ENCODE peak calls at places on chromosomes 1 and 21, in five cellular contexts. E is left lung, Y is GM23248, M is tibial artery, T is astrocyte. P is an unnamed sample.

GRCh38 chr1:31778763-31779488 is 14.8 kb upstream of the ADGRB2 start:
- DNase-seq in E (no peak), Y (no peak), M (no peak), T (no peak), P (no peak)

GRCh38 chr1:211897011-211897410 is 66.4 kb upstream of the LPGAT1 start:
- DNase-seq in E (no peak), Y (no peak), M (no peak), T (no peak), P (no peak)

GRCh38 chr1:55216078-55216477 is 914 bp upstream of the USP24 start:
- DNase-seq in E (no peak), Y (no peak), M (no peak), T (no peak), P (no peak)

GRCh38 chr1:54645806-54646676 is 4.5 kb downstream of the MROH7 start:
- DNase-seq in E (no peak), Y (no peak), M (peak; percentile 90), T (no peak), P (peak; percentile 84)

GRCh38 chr1:48916121-48917069 is 139.7 kb upstream of the BEND5 start:
- DNase-seq in E (no peak), Y (peak; percentile 81), M (no peak), T (peak; percentile 65), P (no peak)

GRCh38 chr1:4690951-4691675 is 36.7 kb downstream of the AJAP1 start:
- DNase-seq in E (no peak), Y (peak; percentile 13), M (no peak), T (peak; percentile 27), P (no peak)

GRCh38 chr1:93784538-93784937 is 94.5 kb downstream of the DNTTIP2 start:
- DNase-seq in E (no peak), Y (no peak), M (no peak), T (no peak), P (no peak)

GRCh38 chr1:1327291-1327690 is 2.7 kb downstream of the CPTP start:
- DNase-seq in E (no peak), Y (no peak), M (no peak), T (no peak), P (no peak)

GRCh38 chr1:226600254-226600653 is 51.7 kb downstream of the STUM start:
- DNase-seq in E (no peak), Y (no peak), M (no peak), T (no peak), P (peak; percentile 21)

GRCh38 chr21:41615613-41616012 is 107.7 kb upstream of the TMPRSS2 start:
- DNase-seq in E (no peak), Y (peak; percentile 98), M (no peak), T (peak; percentile 99), P (no peak)

GRCh38 chr1:43904660-43905551 is 28.7 kb upstream of the ARTN start:
- DNase-seq in E (no peak), Y (no peak), M (no peak), T (no peak), P (no peak)

GRCh38 chr1:118119111-118119510 is 65.9 kb downstream of the SPAG17 start:
- DNase-seq in E (no peak), Y (no peak), M (no peak), T (no peak), P (no peak)

GRCh38 chr1:180598333-180598979 is 33.4 kb upstream of the XPR1 start:
- DNase-seq in E (no peak), Y (no peak), M (no peak), T (no peak), P (no peak)

GRCh38 chr1:53842347-53842746 is 4.3 kb upstream of the NDC1 start:
- DNase-seq in E (no peak), Y (no peak), M (no peak), T (no peak), P (no peak)

GRCh38 chr1:42957229-42957879 is 1.3 kb downstream of the SLC2A1 start:
- DNase-seq in E (no peak), Y (no peak), M (no peak), T (no peak), P (no peak)

GRCh38 chr1:243323481-243323880 is 67.6 kb downstream of the SDCCAG8 start:
- DNase-seq in E (no peak), Y (no peak), M (no peak), T (no peak), P (no peak)

GRCh38 chr21:33121715-33122475 is 52.0 kb downstream of the OLIG1 start:
- DNase-seq in E (no peak), Y (peak; percentile 12), M (no peak), T (peak; percentile 19), P (no peak)

GRCh38 chr1:41975850-41976569 is 57.3 kb upstream of the HIVEP3 start:
- DNase-seq in E (no peak), Y (no peak), M (no peak), T (no peak), P (no peak)

GRCh38 chr1:76867342-76868130 is at the start of gene ST6GALNAC5:
- DNase-seq in E (peak; percentile 33), Y (peak; percentile 66), M (no peak), T (no peak), P (peak; percentile 80)

GRCh38 chr21:17765207-17765606 is 53.9 kb downstream of the C21orf91 start:
- DNase-seq in E (no peak), Y (no peak), M (no peak), T (no peak), P (no peak)

GRCh38 chr1:77986810-77987209 is 7.9 kb upstream of the FUBP1 start:
- DNase-seq in E (no peak), Y (no peak), M (no peak), T (no peak), P (no peak)

GRCh38 chr1:103859721-103860120 is 110.0 kb downstream of the AMY1C start:
- DNase-seq in E (no peak), Y (no peak), M (no peak), T (no peak), P (no peak)

GRCh38 chr21:31973402-31973944 is 100.7 kb downstream of the HUNK start:
- DNase-seq in E (no peak), Y (no peak), M (no peak), T (no peak), P (no peak)

GRCh38 chr1:213260322-213261075 is 209.5 kb downstream of the RPS6KC1 start:
- DNase-seq in E (no peak), Y (no peak), M (no peak), T (no peak), P (no peak)

GRCh38 chr1:51850420-51851297 is 27.9 kb downstream of the NRDC start:
- DNase-seq in E (no peak), Y (no peak), M (no peak), T (no peak), P (no peak)

GRCh38 chr1:246629030-246629429 is 62.8 kb downstream of the CNST start:
- DNase-seq in E (no peak), Y (no peak), M (no peak), T (no peak), P (no peak)

GRCh38 chr1:50214764-50215163 is 106.0 kb downstream of the ELAVL4 start:
- DNase-seq in E (no peak), Y (no peak), M (no peak), T (no peak), P (no peak)

DNA sequence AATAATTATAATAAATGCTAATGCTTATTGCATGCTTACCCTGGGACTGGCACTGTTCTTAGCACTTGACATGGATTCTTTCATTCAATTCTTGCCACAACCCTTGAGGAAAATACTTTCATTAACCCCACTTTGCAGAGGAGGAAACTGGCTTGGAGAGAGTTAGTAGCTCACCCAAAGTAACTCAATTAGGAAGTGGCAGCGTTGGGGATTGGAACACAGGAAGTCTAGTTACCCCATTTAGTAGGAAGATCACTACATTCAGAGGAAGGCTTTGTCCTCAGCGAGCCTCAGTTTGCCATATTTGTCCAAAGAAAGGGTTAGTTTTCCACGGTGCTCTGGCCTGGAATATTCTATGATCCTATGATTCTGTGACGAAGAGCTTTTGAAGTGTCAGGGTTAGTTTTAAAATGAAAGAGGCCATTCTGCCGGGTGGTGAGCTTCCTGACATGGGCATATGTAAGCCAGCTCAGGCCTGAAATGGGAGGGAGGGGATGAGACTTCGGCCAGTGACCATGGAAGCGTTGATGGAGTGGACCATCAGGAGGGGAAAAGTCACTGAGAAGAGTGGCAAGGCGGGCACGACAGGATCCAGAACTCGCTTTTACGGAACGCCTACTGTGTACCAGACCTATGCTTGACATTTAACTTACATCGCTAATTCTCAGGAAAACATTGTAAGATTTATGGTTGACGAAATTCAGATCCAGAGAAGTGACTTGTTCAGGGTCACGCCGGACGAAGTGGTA is 28.2 kb upstream of the EPB41 start:
- DNase-seq in E (no peak), Y (peak; percentile 7), M (no peak), T (no peak), P (no peak)
- H3K4me3 ChIP-seq in E (peak overlapping the region; percentile 94), Y (peak overlapping the region; percentile 76), M (peak overlapping the region; percentile 91), T (no peak overlapping the region), P (no peak overlapping the region)

GRCh38 chr21:37565530-37566223 is 199.1 kb downstream of the DYRK1A start:
- DNase-seq in E (no peak), Y (peak; percentile 74), M (no peak), T (peak; percentile 18), P (no peak)

GRCh38 chr21:37564341-37564923 is 197.9 kb downstream of the DYRK1A start:
- DNase-seq in E (peak; percentile 82), Y (peak; percentile 99), M (peak; percentile 93), T (peak; percentile 99), P (peak; percentile 95)

GRCh38 chr21:37562920-37563640 is 196.5 kb downstream of the DYRK1A start:
- DNase-seq in E (peak; percentile 43), Y (no peak), M (no peak), T (no peak), P (peak; percentile 64)

GRCh38 chr21:37563641-37564340 is 197.2 kb downstream of the DYRK1A start:
- DNase-seq in E (peak; percentile 96), Y (peak; percentile 98), M (peak; percentile 96), T (peak; percentile 85), P (peak; percentile 97)

DNA sequence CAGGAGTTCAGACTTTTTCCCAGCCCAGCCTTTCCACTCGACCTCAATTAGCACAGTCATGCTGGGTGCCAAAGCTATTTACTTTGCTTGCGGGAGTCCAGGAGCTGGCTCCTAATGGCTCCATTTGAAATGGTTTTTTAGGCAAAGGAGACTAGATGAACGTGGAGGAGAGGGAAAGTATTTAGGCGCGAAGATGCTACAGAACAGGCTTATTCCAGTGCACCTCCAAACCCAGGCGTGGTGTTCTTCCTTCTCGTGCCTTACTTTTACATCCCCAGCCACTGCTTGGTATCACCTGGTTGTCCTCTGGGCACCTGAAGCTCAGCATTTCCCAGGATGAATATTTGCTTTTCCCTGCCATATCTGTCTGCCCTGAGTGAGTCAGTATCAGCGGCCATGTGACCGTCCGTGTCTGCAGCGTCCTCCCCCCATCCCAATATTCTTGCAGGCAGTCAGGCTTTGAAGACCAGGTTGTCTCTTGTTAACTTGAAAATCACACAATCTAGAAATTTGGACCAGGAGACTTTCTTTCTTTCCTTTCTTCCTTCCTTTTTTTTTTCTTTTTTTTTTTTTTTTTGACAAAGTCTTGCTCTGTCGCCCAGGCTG is 198.5 kb downstream of the DYRK1A start:
- DNase-seq in E (no peak), Y (peak; percentile 41), M (no peak), T (no peak), P (no peak)
- H3K4me1 ChIP-seq in E (peaks cover 6% of the 10 kb centered on the region), Y (peaks cover 6% of the 10 kb centered on the region), M (peaks cover 10% of the 10 kb centered on the region), T (peaks cover 19% of the 10 kb centered on the region), P (no peaks in the 10 kb centered on the region)

DNA sequence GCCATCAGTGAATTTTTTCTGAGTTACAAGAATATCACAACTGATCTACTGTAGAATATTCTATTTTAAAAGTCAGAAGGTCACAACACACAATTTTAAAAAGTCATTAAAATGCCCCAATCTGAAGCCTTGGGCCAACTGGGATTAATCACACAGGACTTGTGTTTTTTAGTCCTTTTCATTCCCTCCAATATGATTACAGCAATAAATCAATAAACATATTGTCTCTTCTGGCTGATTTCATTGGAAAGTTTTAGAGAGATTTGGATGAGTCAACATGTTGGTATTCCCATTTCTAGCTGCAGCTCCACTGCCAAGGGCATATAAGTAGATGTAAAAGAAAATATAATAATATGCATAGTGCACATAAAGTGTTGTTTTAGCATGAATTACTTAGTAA is 85.8 kb downstream of the NIBAN1 start:
- DNase-seq in E (no peak), Y (peak; percentile 69), M (no peak), T (peak; percentile 64), P (no peak)
- H3K4me3 ChIP-seq in E (no peak overlapping the region), Y (no peak overlapping the region), M (no peak overlapping the region), T (no peak overlapping the region), P (no peak overlapping the region)

GRCh38 chr1:8706995-8707396 is 110.4 kb downstream of the RERE start:
- DNase-seq in E (no peak), Y (no peak), M (no peak), T (peak; percentile 84), P (no peak)
- H3K4me1 ChIP-seq in E (peaks cover 8% of the 10 kb centered on the region), Y (peaks cover 13% of the 10 kb centered on the region), M (peaks cover 8% of the 10 kb centered on the region), T (peaks cover 29% of the 10 kb centered on the region), P (no peaks in the 10 kb centered on the region)